ENCODE peak calls at places on chromosome 7, in four cellular contexts. A, D, W and X are unnamed samples.

GRCh38 chr7:116354546-116355422 is 144.4 kb downstream of the TES start:
- DNase-seq in D (peak), A (peak), W (peak), X (peak)

GRCh38 chr7:130486114-130486962 is 5.5 kb upstream of the MEST start:
- DNase-seq in W (peak), A (peak), D (peak), X (peak)

GRCh38 chr7:50197547-50197946 is 104.5 kb upstream of the ZPBP start:
- DNase-seq in D (peak), W (peak), A (peak), X (no peak)

GRCh38 chr7:106772655-106773108 is 92.4 kb upstream of the PIK3CG start:
- DNase-seq in W (no peak), D (no peak), A (no peak), X (peak)

GRCh38 chr7:107327986-107328569 is 141.8 kb upstream of the GPR22 start:
- DNase-seq in W (no peak), D (no peak), A (no peak), X (no peak)

GRCh38 chr7:127029823-127030222 is 222.9 kb downstream of the GRM8 start:
- DNase-seq in W (no peak), D (no peak), A (no peak), X (no peak)

GRCh38 chr7:106485031-106485551 is 175.9 kb downstream of the CCDC71L start:
- DNase-seq in D (no peak), W (no peak), A (no peak), X (peak)

GRCh38 chr7:27774717-27775328 is 34.9 kb downstream of the TAX1BP1 start:
- DNase-seq in D (no peak), W (peak), A (peak), X (peak)

GRCh38 chr7:117873056-117873932 is at the start of gene CTTNBP2:
- DNase-seq in A (peak), D (no peak), W (no peak), X (peak)

GRCh38 chr7:50584793-50585399 is 19.7 kb upstream of the DDC start:
- DNase-seq in D (no peak), W (no peak), A (no peak), X (no peak)

GRCh38 chr7:138370956-138371355 is 89.1 kb upstream of the TRIM24 start:
- DNase-seq in W (no peak), D (no peak), A (no peak), X (no peak)

GRCh38 chr7:87628780-87629569 is 777 bp downstream of the RUNDC3B start:
- DNase-seq in W (peak), A (no peak), D (no peak), X (peak)

GRCh38 chr7:20647908-20648776 is 32.7 kb downstream of the ABCB5 start:
- DNase-seq in A (peak), D (peak), W (peak), X (peak)

GRCh38 chr7:1015631-1016121 is 28.7 kb upstream of the GPR146 start:
- DNase-seq in A (no peak), W (peak), D (no peak), X (no peak)

GRCh38 chr7:74320645-74321178 is 31.5 kb downstream of the CLIP2 start:
- DNase-seq in D (no peak), W (no peak), A (peak), X (no peak)

GRCh38 chr7:105309235-105310156 is 79.2 kb downstream of the SRPK2 start:
- DNase-seq in A (peak), W (no peak), D (no peak), X (no peak)

GRCh38 chr7:120402368-120402767 is 129.4 kb downstream of the KCND2 start:
- DNase-seq in D (no peak), A (no peak), W (no peak), X (peak)

GRCh38 chr7:22992874-22993840 is 20.8 kb downstream of the HYCC1 start:
- DNase-seq in W (no peak), A (no peak), D (no peak), X (no peak)

GRCh38 chr7:7495171-7495570 is 40.5 kb downstream of the COL28A1 start:
- DNase-seq in A (no peak), W (no peak), D (no peak), X (no peak)

GRCh38 chr7:82442492-82443043 is 1.0 kb downstream of the CACNA2D1 start:
- DNase-seq in D (no peak), W (no peak), A (no peak), X (peak)

GRCh38 chr7:142385528-142386340 is 127.9 kb upstream of the PRSS58 start:
- DNase-seq in W (peak), A (peak), D (no peak), X (peak)

GRCh38 chr7:106419455-106420182 is 134.8 kb upstream of the NAMPT start:
- DNase-seq in A (no peak), D (no peak), W (no peak), X (no peak)

GRCh38 chr7:156984209-156984891 is 26.1 kb downstream of the MNX1 start:
- DNase-seq in D (no peak), A (no peak), W (no peak), X (no peak)

GRCh38 chr7:40749877-40750276 is 615.1 kb downstream of the SUGCT start:
- DNase-seq in D (no peak), A (no peak), W (no peak), X (no peak)

GRCh38 chr7:64990216-64990615 is 620 bp downstream of the ZNF117 start:
- DNase-seq in W (no peak), D (no peak), A (peak), X (no peak)

GRCh38 chr7:135078051-135078450 is 69.8 kb upstream of the TMEM140 start:
- DNase-seq in W (no peak), A (no peak), D (no peak), X (no peak)

GRCh38 chr7:50264908-50265307 is 39.6 kb upstream of the IKZF1 start:
- DNase-seq in D (no peak), W (no peak), A (no peak), X (no peak)

GRCh38 chr7:24255139-24255538 is 28.9 kb upstream of the NPY start:
- DNase-seq in A (no peak), D (no peak), W (no peak), X (no peak)

GRCh38 chr7:39133088-39133487 is 155.4 kb downstream of the POU6F2 start:
- DNase-seq in W (no peak), A (no peak), D (no peak), X (no peak)

GRCh38 chr7:107659666-107660065 is 962 bp upstream of the SLC26A4 start:
- DNase-seq in A (peak), D (no peak), W (no peak), X (no peak)

GRCh38 chr7:10672186-10672585 is 301.5 kb upstream of the PHF14 start:
- DNase-seq in W (no peak), D (no peak), A (no peak), X (no peak)

GRCh38 chr7:122143376-122143750 is 686 bp downstream of the AASS start:
- DNase-seq in A (no peak), W (no peak), D (no peak), X (peak)

GRCh38 chr7:30750574-30751256 is 1.2 kb upstream of the INMT start:
- DNase-seq in W (no peak), D (no peak), A (no peak), X (no peak)

GRCh38 chr7:111050885-111051416 is 40.0 kb upstream of the LRRN3 start:
- DNase-seq in W (no peak), D (no peak), A (no peak), X (no peak)

GRCh38 chr7:37089972-37090371 is 358.7 kb downstream of the ELMO1 start:
- DNase-seq in D (no peak), A (no peak), W (peak), X (no peak)

GRCh38 chr7:143279186-143280098 is 5.3 kb upstream of the TMEM139 start:
- DNase-seq in W (peak), A (no peak), D (no peak), X (peak)

GRCh38 chr7:2862831-2863361 is 18.8 kb upstream of the GNA12 start:
- DNase-seq in A (no peak), D (no peak), W (no peak), X (no peak)

GRCh38 chr7:82599910-82600309 is 156.3 kb upstream of the CACNA2D1 start:
- DNase-seq in W (no peak), D (no peak), A (no peak), X (no peak)

GRCh38 chr7:121109145-121109544 is 120.6 kb downstream of the CPED1 start:
- DNase-seq in A (no peak), W (no peak), D (no peak), X (no peak)

GRCh38 chr7:150986099-150986512 is 4.7 kb upstream of the NOS3 start:
- DNase-seq in W (no peak), D (no peak), A (peak), X (peak)
- TF ChIP-seq JUN in W (no peak), D (no peak), A (no peak), X (no peak)

DNA sequence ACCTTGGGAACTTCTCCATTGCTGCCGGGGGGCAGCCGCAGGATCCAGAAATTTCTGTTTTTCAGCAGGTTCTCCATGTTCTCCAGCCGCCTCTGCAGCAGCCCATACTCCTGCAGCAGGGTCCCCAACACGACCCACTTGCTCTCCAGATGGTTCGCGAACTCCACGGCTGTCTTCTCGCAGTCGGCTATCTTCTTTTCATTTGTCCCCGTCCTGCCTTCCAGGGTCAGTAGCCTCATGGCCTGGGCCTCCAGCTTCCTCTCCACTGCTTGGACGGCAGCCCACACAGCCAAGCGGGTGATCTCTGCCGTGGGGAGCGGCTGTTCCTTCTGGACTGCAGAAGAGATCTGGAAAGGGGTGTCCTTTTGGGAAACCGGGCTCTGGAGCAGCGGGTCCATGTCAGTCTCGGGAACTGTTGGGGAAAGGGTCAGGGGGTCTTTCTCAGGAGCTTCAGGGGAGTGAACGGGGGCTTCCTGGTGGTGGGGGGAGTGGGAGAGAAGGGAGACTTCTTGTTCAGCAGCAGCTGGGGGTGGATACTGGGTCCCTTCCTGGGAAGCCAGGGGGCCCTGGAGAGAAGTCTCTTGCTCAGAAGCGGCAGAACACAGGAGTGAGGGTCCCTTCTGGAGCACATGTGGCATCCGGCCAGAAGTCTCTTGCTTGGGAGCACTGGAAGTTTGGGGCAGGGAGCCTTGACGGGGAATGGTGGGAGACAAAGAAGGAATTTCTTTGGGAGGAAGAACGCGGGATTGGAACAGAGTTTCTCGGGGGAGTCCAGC is 5.5 kb downstream of the ZNF777 start:
- DNase-seq in W (no peak), D (no peak), A (no peak), X (no peak)
- TF ChIP-seq CTCF in W (no peak), D (no peak), A (no peak), X (no peak)

GRCh38 chr7:139822855-139823254 is 6.2 kb upstream of the TBXAS1 start:
- DNase-seq in D (no peak), A (no peak), W (no peak), X (no peak)

GRCh38 chr7:139817249-139817648 is 11.8 kb upstream of the TBXAS1 start:
- DNase-seq in A (peak), D (no peak), W (no peak), X (no peak)

GRCh38 chr7:139821349-139822115 is 7.5 kb upstream of the TBXAS1 start:
- DNase-seq in A (no peak), D (no peak), W (no peak), X (no peak)

GRCh38 chr7:139823855-139824670 is 5.0 kb upstream of the TBXAS1 start:
- DNase-seq in W (no peak), D (no peak), A (no peak), X (no peak)

DNA sequence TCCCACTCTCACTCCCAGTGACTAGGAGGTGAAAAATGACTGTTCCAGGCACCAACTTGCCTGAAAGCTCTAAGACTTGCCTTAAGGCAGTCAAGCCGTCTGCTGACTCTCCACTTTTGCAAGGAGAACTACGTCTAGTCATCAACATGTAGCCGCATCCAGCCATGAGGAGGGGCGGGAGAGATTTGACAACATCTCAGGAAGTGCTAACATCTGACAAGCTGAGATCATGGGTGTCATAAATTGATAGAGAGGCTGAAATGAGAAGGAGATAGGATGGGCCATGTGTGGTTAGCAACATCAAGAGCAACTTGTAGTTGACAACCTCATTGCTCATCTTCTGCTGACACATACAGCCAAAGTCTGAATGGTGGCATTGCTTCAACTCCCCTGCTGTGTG is 9.0 kb upstream of the TBXAS1 start:
- DNase-seq in D (no peak), W (no peak), A (no peak), X (no peak)
- TF ChIP-seq EZH2 in D (no peak), W (no peak), A (no peak), X (no peak)

GRCh38 chr7:15228891-15229290 is 326.3 kb upstream of the DGKB start:
- DNase-seq in A (no peak), D (no peak), W (no peak), X (no peak)
- TF ChIP-seq JUN in A (no peak), D (no peak), W (no peak), X (no peak)

DNA sequence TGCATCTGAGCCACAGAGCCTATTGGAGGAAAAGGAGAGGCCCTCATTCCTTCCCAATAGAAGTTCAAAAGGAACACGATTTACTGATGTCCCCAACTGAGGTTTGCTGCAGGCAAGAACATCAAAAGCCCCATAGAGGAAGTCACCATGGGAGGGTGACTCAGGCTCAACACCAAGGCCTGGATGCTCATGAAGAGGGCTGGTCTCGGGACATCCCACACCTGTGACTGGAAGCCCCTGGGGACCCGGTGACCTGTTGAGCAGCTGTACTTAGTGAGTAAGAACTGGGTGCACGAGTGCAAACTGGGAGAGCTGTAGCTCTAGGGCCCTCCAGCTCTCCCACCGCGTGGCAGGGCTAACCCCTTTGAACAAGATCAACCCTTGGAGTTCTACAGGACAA is 38.0 kb downstream of the CYTH3 start:
- DNase-seq in D (no peak), A (no peak), W (no peak), X (no peak)
- TF ChIP-seq CTCF in D (no peak), A (no peak), W (no peak), X (no peak)